ENCODE peak calls at places on chromosome 20, in four cellular contexts. One of them, this sample, is unnamed.

GRCh38 chr20:57159193-57159851 is 107.1 kb downstream of the BMP7 start:
- DNase-seq in progenitor cell of endocrine pancreas: no peak
- DNase-seq in T-helper 1 cell: no peak
- DNase-seq in fibroblast of villous mesenchyme: no peak
- DNase-seq in this sample: no peak

GRCh38 chr20:63326314-63327228 is 33.6 kb downstream of the COL20A1 start:
- DNase-seq in fibroblast of villous mesenchyme: no peak
- DNase-seq in T-helper 1 cell: peak
- DNase-seq in progenitor cell of endocrine pancreas: no peak
- DNase-seq in this sample: no peak

GRCh38 chr20:13205848-13206434 is 15.1 kb upstream of the ISM1 start:
- DNase-seq in T-helper 1 cell: no peak
- DNase-seq in fibroblast of villous mesenchyme: no peak
- DNase-seq in progenitor cell of endocrine pancreas: no peak
- DNase-seq in this sample: no peak

GRCh38 chr20:31841928-31842327 is 3.5 kb downstream of the FOXS1 start:
- DNase-seq in fibroblast of villous mesenchyme: peak
- DNase-seq in T-helper 1 cell: no peak
- DNase-seq in progenitor cell of endocrine pancreas: no peak
- DNase-seq in this sample: peak

GRCh38 chr20:47351643-47352331 is 4.7 kb downstream of the ZMYND8 start:
- DNase-seq in fibroblast of villous mesenchyme: no peak
- DNase-seq in progenitor cell of endocrine pancreas: no peak
- DNase-seq in T-helper 1 cell: no peak
- DNase-seq in this sample: peak

GRCh38 chr20:47761478-47762047 is 23.7 kb downstream of the SULF2 start:
- DNase-seq in fibroblast of villous mesenchyme: no peak
- DNase-seq in progenitor cell of endocrine pancreas: no peak
- DNase-seq in T-helper 1 cell: no peak
- DNase-seq in this sample: no peak

GRCh38 chr20:5835234-5835845 is 85.1 kb downstream of the SHLD1 start:
- DNase-seq in fibroblast of villous mesenchyme: peak
- DNase-seq in T-helper 1 cell: no peak
- DNase-seq in progenitor cell of endocrine pancreas: no peak
- DNase-seq in this sample: peak

GRCh38 chr20:62155428-62156253 is 12.1 kb downstream of the SS18L1 start:
- DNase-seq in progenitor cell of endocrine pancreas: no peak
- DNase-seq in fibroblast of villous mesenchyme: no peak
- DNase-seq in T-helper 1 cell: no peak
- DNase-seq in this sample: no peak

GRCh38 chr20:12605751-12606150 is 403.0 kb upstream of the SPTLC3 start:
- DNase-seq in progenitor cell of endocrine pancreas: no peak
- DNase-seq in T-helper 1 cell: no peak
- DNase-seq in fibroblast of villous mesenchyme: no peak
- DNase-seq in this sample: no peak

GRCh38 chr20:1240549-1240948 is 14.7 kb downstream of the RAD21L1 start:
- DNase-seq in fibroblast of villous mesenchyme: no peak
- DNase-seq in progenitor cell of endocrine pancreas: no peak
- DNase-seq in T-helper 1 cell: no peak
- DNase-seq in this sample: no peak

GRCh38 chr20:39910536-39910935 is 778.5 kb downstream of the MAFB start:
- DNase-seq in T-helper 1 cell: no peak
- DNase-seq in progenitor cell of endocrine pancreas: no peak
- DNase-seq in fibroblast of villous mesenchyme: no peak
- DNase-seq in this sample: no peak

GRCh38 chr20:10360878-10361277 is 73.1 kb downstream of the MKKS start:
- DNase-seq in fibroblast of villous mesenchyme: no peak
- DNase-seq in T-helper 1 cell: no peak
- DNase-seq in progenitor cell of endocrine pancreas: no peak
- DNase-seq in this sample: no peak

GRCh38 chr20:52312131-52312729 is 120.7 kb upstream of the ZFP64 start:
- DNase-seq in fibroblast of villous mesenchyme: peak
- DNase-seq in progenitor cell of endocrine pancreas: peak
- DNase-seq in T-helper 1 cell: no peak
- DNase-seq in this sample: peak

GRCh38 chr20:12414446-12415274 is 497.0 kb downstream of the BTBD3 start:
- DNase-seq in fibroblast of villous mesenchyme: peak
- DNase-seq in progenitor cell of endocrine pancreas: no peak
- DNase-seq in T-helper 1 cell: no peak
- DNase-seq in this sample: peak

GRCh38 chr20:21228511-21228910 is 74.6 kb upstream of the XRN2 start:
- DNase-seq in T-helper 1 cell: no peak
- DNase-seq in progenitor cell of endocrine pancreas: no peak
- DNase-seq in fibroblast of villous mesenchyme: no peak
- DNase-seq in this sample: no peak

GRCh38 chr20:63461364-63461763 is 11.1 kb downstream of the KCNQ2 start:
- DNase-seq in fibroblast of villous mesenchyme: no peak
- DNase-seq in progenitor cell of endocrine pancreas: peak
- DNase-seq in T-helper 1 cell: no peak
- DNase-seq in this sample: no peak

GRCh38 chr20:10619427-10619826 is 54.4 kb downstream of the JAG1 start:
- DNase-seq in progenitor cell of endocrine pancreas: no peak
- DNase-seq in fibroblast of villous mesenchyme: peak
- DNase-seq in T-helper 1 cell: no peak
- DNase-seq in this sample: peak

GRCh38 chr20:13525225-13525940 is 113.3 kb downstream of the TASP1 start:
- DNase-seq in fibroblast of villous mesenchyme: peak
- DNase-seq in T-helper 1 cell: no peak
- DNase-seq in progenitor cell of endocrine pancreas: no peak
- DNase-seq in this sample: peak

GRCh38 chr20:18632196-18632789 is 44.4 kb downstream of the DTD1 start:
- DNase-seq in progenitor cell of endocrine pancreas: peak
- DNase-seq in fibroblast of villous mesenchyme: peak
- DNase-seq in T-helper 1 cell: no peak
- DNase-seq in this sample: peak

GRCh38 chr20:23157741-23158140 is 71.6 kb upstream of the CD93 start:
- DNase-seq in fibroblast of villous mesenchyme: no peak
- DNase-seq in progenitor cell of endocrine pancreas: no peak
- DNase-seq in T-helper 1 cell: no peak
- DNase-seq in this sample: no peak

GRCh38 chr20:63359937-63360849 is 956 bp downstream of the CHRNA4 start:
- DNase-seq in fibroblast of villous mesenchyme: no peak
- DNase-seq in progenitor cell of endocrine pancreas: no peak
- DNase-seq in T-helper 1 cell: no peak
- DNase-seq in this sample: no peak

This sample was measured in fibroblast of pulmonary artery.